ENCODE peak calls at places on chromosome 18, in six cellular contexts. R is mammary epithelial cell, B is RPMI8226, S is cardiac muscle cell, T is tibial nerve, G is heart right ventricle. X is an unnamed sample.
A peak's percentile ranks its signal among the peaks of the same experiment; 100 is the strongest.

GRCh38 chr18:10453885-10454772 is at the start of gene APCDD1:
- DNase-seq in R (peak; percentile 11), B (peak; percentile 80), S (peak; percentile 80), T (peak; percentile 52), G (peak; percentile 80), X (no peak)

GRCh38 chr18:49008156-49008555 is 57.4 kb upstream of the SMAD7 start:
- DNase-seq in R (no peak), B (no peak), S (no peak), T (no peak), G (no peak), X (no peak)

GRCh38 chr18:36297419-36298112 is at the start of gene FHOD3:
- DNase-seq in R (peak; percentile 52), B (peak; percentile 54), S (peak; percentile 88), T (peak; percentile 16), G (peak; percentile 79), X (no peak)

GRCh38 chr18:23342506-23342905 is 110.6 kb upstream of the RIOK3 start:
- DNase-seq in R (no peak), B (no peak), S (no peak), T (no peak), G (no peak), X (no peak)

GRCh38 chr18:3321133-3321812 is 59.3 kb downstream of the MYL12B start:
- DNase-seq in R (peak; percentile 96), B (peak; percentile 73), S (peak; percentile 97), T (no peak), G (no peak), X (no peak)

GRCh38 chr18:50277935-50278334 is 3.4 kb downstream of the MBD1 start:
- DNase-seq in R (peak; percentile 88), B (no peak), S (peak; percentile 65), T (no peak), G (no peak), X (no peak)

GRCh38 chr18:31661965-31662364 is 22.4 kb downstream of the B4GALT6 start:
- DNase-seq in R (no peak), B (no peak), S (peak; percentile 80), T (no peak), G (no peak), X (no peak)

GRCh38 chr18:79382681-79383387 is 12.9 kb upstream of the NFATC1 start:
- DNase-seq in R (no peak), B (no peak), S (no peak), T (no peak), G (no peak), X (no peak)

GRCh38 chr18:77127769-77128671 is 4.6 kb downstream of the MBP start:
- DNase-seq in R (peak; percentile 99), B (peak; percentile 93), S (peak; percentile 90), T (peak; percentile 66), G (no peak), X (peak; percentile 83)

GRCh38 chr18:74509856-74510769 is 13.9 kb downstream of the CNDP2 start:
- DNase-seq in R (no peak), B (no peak), S (no peak), T (no peak), G (no peak), X (no peak)

GRCh38 chr18:4454548-4455112 is 477 bp downstream of the DLGAP1 start:
- DNase-seq in R (no peak), B (no peak), S (no peak), T (no peak), G (no peak), X (no peak)

GRCh38 chr18:37565138-37565984 is at the start of gene CELF4:
- DNase-seq in R (peak; percentile 15), B (no peak), S (no peak), T (no peak), G (no peak), X (no peak)

GRCh38 chr18:74064510-74064909 is 83.1 kb downstream of the FBXO15 start:
- DNase-seq in R (no peak), B (no peak), S (no peak), T (no peak), G (no peak), X (peak; percentile 61)

GRCh38 chr18:35756506-35757117 is 175.1 kb downstream of the GALNT1 start:
- DNase-seq in R (peak; percentile 47), B (peak; percentile 70), S (peak; percentile 71), T (peak; percentile 34), G (no peak), X (peak; percentile 78)

GRCh38 chr18:13628211-13628610 is 98.1 kb downstream of the FAM210A start:
- DNase-seq in R (no peak), B (no peak), S (no peak), T (no peak), G (no peak), X (no peak)

GRCh38 chr18:50401888-50402287 is 27.0 kb downstream of the SKA1 start:
- DNase-seq in R (peak; percentile 50), B (peak; percentile 92), S (peak; percentile 74), T (no peak), G (peak; percentile 62), X (peak; percentile 69)

X was measured in NAMALWA.